ENCODE peak calls at places on chromosomes 1 and 21, in nine cellular contexts. B, O, V, Y, K, A, M, F and U are unnamed samples.

GRCh38 chr1:54337928-54338327 is 68.3 kb downstream of the SSBP3 start:
- DNase-seq in B (no peak), O (no peak), V (no peak), Y (no peak), K (no peak), A (no peak), M (no peak), F (peak; percentile 33), U (no peak)

GRCh38 chr1:243549108-243549507 is 293.3 kb downstream of the SDCCAG8 start:
- DNase-seq in B (no peak), O (no peak), V (peak; percentile 91), Y (peak; percentile 32), K (peak; percentile 46), A (peak; percentile 59), M (no peak), F (peak; percentile 82), U (no peak)

GRCh38 chr1:106268070-106268469 is 788.4 kb upstream of the PRMT6 start:
- DNase-seq in B (no peak), O (no peak), V (peak; percentile 5), Y (no peak), K (no peak), A (peak; percentile 39), M (no peak), F (peak; percentile 26), U (no peak)

GRCh38 chr1:14413809-14414208 is 184.7 kb upstream of the KAZN start:
- DNase-seq in B (no peak), O (no peak), V (peak; percentile 81), Y (no peak), K (peak; percentile 56), A (peak; percentile 54), M (peak; percentile 18), F (no peak), U (no peak)

GRCh38 chr1:15370781-15371467 is 38.8 kb upstream of the EFHD2 start:
- DNase-seq in B (no peak), O (no peak), V (no peak), Y (no peak), K (no peak), A (peak; percentile 30), M (no peak), F (no peak), U (no peak)

GRCh38 chr21:43323244-43324005 is 103.5 kb downstream of the SIK1 start:
- DNase-seq in B (no peak), O (no peak), V (no peak), Y (no peak), K (no peak), A (no peak), M (no peak), F (no peak), U (no peak)

GRCh38 chr1:26584022-26584485 is 54.5 kb downstream of the RPS6KA1 start:
- DNase-seq in B (no peak), O (no peak), V (no peak), Y (peak; percentile 3), K (no peak), A (no peak), M (no peak), F (peak; percentile 20), U (no peak)

GRCh38 chr1:178238722-178239510 is 145.0 kb downstream of the RASAL2 start:
- DNase-seq in B (no peak), O (no peak), V (peak; percentile 100), Y (peak; percentile 41), K (peak; percentile 45), A (peak; percentile 95), M (peak; percentile 99), F (peak; percentile 99), U (no peak)

GRCh38 chr1:1013105-1013921 is at the start of gene ISG15:
- DNase-seq in B (peak; percentile 94), O (peak; percentile 79), V (peak; percentile 83), Y (peak; percentile 87), K (peak; percentile 83), A (peak; percentile 88), M (peak; percentile 51), F (peak; percentile 86), U (peak; percentile 65)

GRCh38 chr1:155177918-155178281 is 4.3 kb downstream of the TRIM46 start:
- DNase-seq in B (no peak), O (no peak), V (no peak), Y (no peak), K (no peak), A (no peak), M (no peak), F (no peak), U (no peak)

GRCh38 chr1:165241321-165241720 is 115.2 kb downstream of the LMX1A start:
- DNase-seq in B (no peak), O (no peak), V (no peak), Y (no peak), K (no peak), A (no peak), M (no peak), F (no peak), U (no peak)

GRCh38 chr1:71088645-71089287 is 7.9 kb upstream of the ZRANB2 start:
- DNase-seq in B (no peak), O (no peak), V (no peak), Y (no peak), K (no peak), A (no peak), M (no peak), F (no peak), U (no peak)

GRCh38 chr1:241357366-241358305 is 631 bp upstream of the RGS7 start:
- DNase-seq in B (no peak), O (no peak), V (peak; percentile 17), Y (no peak), K (no peak), A (peak; percentile 20), M (no peak), F (peak; percentile 23), U (no peak)

GRCh38 chr1:61812916-61813315 is 70.6 kb downstream of the PATJ start:
- DNase-seq in B (no peak), O (no peak), V (peak; percentile 17), Y (no peak), K (no peak), A (peak; percentile 5), M (no peak), F (no peak), U (no peak)

GRCh38 chr1:16250547-16251251 is 13.7 kb upstream of the CPLANE2 start:
- DNase-seq in B (no peak), O (no peak), V (peak; percentile 74), Y (no peak), K (no peak), A (peak; percentile 78), M (peak; percentile 42), F (peak; percentile 49), U (no peak)

GRCh38 chr1:201790261-201790660 is 38.7 kb upstream of the IPO9 start:
- DNase-seq in B (no peak), O (no peak), V (peak; percentile 65), Y (no peak), K (peak; percentile 43), A (peak; percentile 63), M (no peak), F (peak; percentile 77), U (no peak)

GRCh38 chr1:8814870-8815269 is 2.6 kb downstream of the RERE start:
- DNase-seq in B (no peak), O (no peak), V (no peak), Y (peak; percentile 7), K (no peak), A (no peak), M (no peak), F (no peak), U (no peak)

GRCh38 chr1:181803421-181803820 is 258.1 kb downstream of the ZNF648 start:
- DNase-seq in B (no peak), O (no peak), V (no peak), Y (no peak), K (no peak), A (no peak), M (no peak), F (no peak), U (no peak)

GRCh38 chr1:177306019-177306415 is 135.3 kb downstream of the BRINP2 start:
- DNase-seq in B (no peak), O (no peak), V (no peak), Y (no peak), K (no peak), A (no peak), M (no peak), F (no peak), U (no peak)

GRCh38 chr1:29471487-29472313 is 235.4 kb downstream of the PTPRU start:
- DNase-seq in B (no peak), O (no peak), V (no peak), Y (no peak), K (no peak), A (no peak), M (no peak), F (no peak), U (no peak)

GRCh38 chr1:43235451-43236121 is 34.2 kb upstream of the TMEM125 start:
- DNase-seq in B (no peak), O (no peak), V (no peak), Y (no peak), K (no peak), A (no peak), M (no peak), F (no peak), U (no peak)

GRCh38 chr1:36768486-36769178 is 265.7 kb downstream of the GRIK3 start:
- DNase-seq in B (no peak), O (no peak), V (no peak), Y (no peak), K (no peak), A (no peak), M (no peak), F (no peak), U (no peak)